ENCODE peak calls at places on chromosomes 1 and 21, in ten cellular contexts. N is H7; U is HFF-Myc; C is fibroblast of the aortic adventitia; E is coronary artery; T is psoas muscle; B is CD4-positive, alpha-beta memory T cell; F is neural progenitor cell; W is Jurkat, Clone E6-1; D is AG04450. J is an unnamed sample.

GRCh38 chr1:118100686-118101300 is 84.2 kb downstream of the SPAG17 start:
- DNase-seq in N (no peak), D (no peak), C (no peak), E (no peak), W (no peak), U (no peak), B (no peak), F (no peak), T (no peak), J (no peak)

GRCh38 chr1:156103521-156103947 is 11.0 kb upstream of the LMNA start:
- DNase-seq in B (peak), F (no peak), T (peak), W (no peak), N (peak), D (no peak), E (no peak), C (peak), U (peak), J (no peak)

GRCh38 chr1:228900099-228900965 is 165.1 kb downstream of the RHOU start:
- DNase-seq in E (no peak), C (peak), D (no peak), W (no peak), U (no peak), T (peak), F (no peak), B (no peak), N (peak), J (no peak)

GRCh38 chr1:89635825-89636815 is 3.2 kb downstream of the LRRC8C start:
- DNase-seq in N (no peak), C (peak), U (no peak), E (no peak), W (no peak), D (peak), B (peak), T (no peak), F (no peak), J (no peak)

GRCh38 chr1:7388488-7389185 is 382.5 kb upstream of the VAMP3 start:
- DNase-seq in D (no peak), E (peak), B (no peak), W (no peak), F (no peak), T (no peak), N (peak), U (no peak), C (peak), J (no peak)

GRCh38 chr1:92485374-92486250 is 1.1 kb downstream of the GFI1 start:
- DNase-seq in N (peak), E (no peak), F (peak), W (peak), D (no peak), C (peak), T (peak), B (peak), U (no peak), J (peak)

GRCh38 chr1:3359346-3360157 is 94.9 kb upstream of the ARHGEF16 start:
- DNase-seq in W (no peak), U (no peak), C (no peak), T (no peak), N (no peak), F (no peak), D (no peak), B (no peak), E (no peak), J (no peak)

GRCh38 chr1:76547916-76548315 is 319.4 kb upstream of the ST6GALNAC5 start:
- DNase-seq in B (no peak), U (no peak), W (no peak), E (no peak), F (peak), D (no peak), N (peak), T (no peak), C (no peak), J (no peak)

GRCh38 chr21:31220567-31220966 is 123.5 kb downstream of the TIAM1 start:
- DNase-seq in N (no peak), T (no peak), B (no peak), U (no peak), D (no peak), E (no peak), C (peak), F (peak), W (no peak), J (no peak)

GRCh38 chr1:16153999-16154673 is 1.7 kb downstream of the EPHA2 start:
- DNase-seq in U (no peak), C (no peak), F (peak), W (no peak), E (no peak), B (no peak), N (peak), T (no peak), D (no peak), J (no peak)

GRCh38 chr1:230834292-230834691 is 34.0 kb downstream of the C1orf198 start:
- DNase-seq in E (peak), W (no peak), B (no peak), F (no peak), C (no peak), N (no peak), U (no peak), D (no peak), T (no peak), J (no peak)

GRCh38 chr1:45753248-45754037 is 3.0 kb upstream of the IPP start:
- DNase-seq in C (no peak), U (no peak), T (no peak), B (no peak), F (no peak), W (peak), E (no peak), D (no peak), N (no peak), J (no peak)

GRCh38 chr1:219876798-219877209 is 51.6 kb downstream of the SLC30A10 start:
- DNase-seq in W (no peak), T (no peak), B (no peak), F (peak), C (peak), U (no peak), N (no peak), E (no peak), D (no peak), J (peak)

GRCh38 chr1:8325771-8326170 is 7.9 kb downstream of the SLC45A1 start:
- DNase-seq in E (no peak), B (no peak), N (peak), W (no peak), T (no peak), D (no peak), F (no peak), C (no peak), U (no peak), J (no peak)

GRCh38 chr1:6059866-6060265 is 14.2 kb downstream of the KCNAB2 start:
- DNase-seq in E (no peak), N (no peak), F (no peak), U (no peak), W (no peak), T (no peak), D (no peak), C (no peak), B (no peak), J (no peak)

GRCh38 chr1:23561813-23562100 is 2.5 kb upstream of the ID3 start:
- DNase-seq in C (peak), D (no peak), U (no peak), N (no peak), T (no peak), F (peak), W (no peak), E (no peak), B (no peak), J (no peak)

GRCh38 chr1:145994391-145995120 is 1.8 kb downstream of the TXNIP start:
- DNase-seq in C (no peak), T (peak), D (no peak), W (no peak), U (no peak), B (peak), N (no peak), E (no peak), F (no peak), J (peak)

GRCh38 chr1:112803906-112804762 is 89.0 kb upstream of the PPM1J start:
- DNase-seq in E (no peak), D (peak), T (peak), F (peak), C (peak), N (peak), W (peak), U (no peak), B (no peak), J (peak)

GRCh38 chr1:89865498-89866385 is 44.9 kb downstream of the LRRC8D start:
- DNase-seq in C (peak), N (no peak), D (no peak), E (no peak), U (no peak), B (no peak), T (no peak), W (no peak), F (no peak), J (no peak)

GRCh38 chr1:205927676-205928075 is 15.6 kb downstream of the SLC26A9 start:
- DNase-seq in U (no peak), C (no peak), W (no peak), N (no peak), B (no peak), E (no peak), F (no peak), D (no peak), T (no peak), J (no peak)

GRCh38 chr1:941027-941587 is 17.4 kb downstream of the SAMD11 start:
- DNase-seq in E (no peak), N (peak), C (no peak), B (no peak), W (no peak), U (no peak), T (no peak), F (no peak), D (no peak), J (peak)

GRCh38 chr1:942411-942821 is 16.6 kb downstream of the NOC2L start:
- DNase-seq in N (peak), D (no peak), W (no peak), T (no peak), F (peak), B (no peak), E (no peak), U (no peak), C (no peak), J (peak)

GRCh38 chr1:943545-944340 is 15.3 kb downstream of the NOC2L start:
- DNase-seq in W (no peak), U (no peak), D (no peak), N (peak), E (no peak), T (no peak), F (no peak), C (no peak), B (no peak), J (no peak)

GRCh38 chr1:941588-942383 is 17.3 kb downstream of the NOC2L start:
- DNase-seq in U (no peak), F (peak), W (no peak), E (peak), T (no peak), B (no peak), N (peak), C (peak), D (no peak), J (peak)

DNA sequence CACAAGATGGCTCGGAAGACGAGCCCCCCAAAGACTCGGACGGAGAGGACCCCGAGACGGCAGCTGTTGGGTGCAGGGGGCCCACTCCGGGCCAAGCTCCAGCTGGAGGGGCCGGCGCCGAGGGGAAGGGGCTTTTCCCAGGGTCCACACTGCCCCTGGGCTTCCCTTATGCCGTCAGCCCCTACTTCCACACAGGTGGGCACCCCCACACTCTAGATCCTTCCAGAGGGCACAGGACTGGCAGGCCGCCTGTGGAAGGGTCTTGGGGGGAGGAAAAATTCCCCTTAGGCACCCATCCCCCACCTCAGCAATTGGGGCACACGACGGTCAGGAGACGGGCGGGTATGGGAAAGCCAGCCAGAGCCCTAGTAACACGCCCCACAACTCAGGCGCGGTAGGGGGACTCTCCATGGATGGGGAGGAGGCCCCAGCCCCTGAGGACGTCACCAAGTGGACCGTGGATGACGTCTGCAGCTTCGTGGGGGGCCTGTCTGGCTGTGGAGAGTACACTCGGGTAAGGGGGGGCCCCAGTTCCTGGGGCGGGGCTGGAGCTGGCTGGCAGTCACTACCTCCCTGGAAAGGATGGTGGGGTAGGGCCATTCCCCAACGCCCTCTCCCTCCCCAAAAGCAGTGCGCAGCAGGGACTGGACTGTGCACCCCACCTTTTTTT is 16.1 kb downstream of the NOC2L start:
- DNase-seq in N (peak), C (peak), U (no peak), W (no peak), F (no peak), T (no peak), D (no peak), B (no peak), E (no peak), J (peak)
- H3K4me3 ChIP-seq in N (peak), C (no peak), U (no peak), W (no peak), F (peak), T (peak), D (peak), B (no peak), E (peak), J (no peak)

DNA sequence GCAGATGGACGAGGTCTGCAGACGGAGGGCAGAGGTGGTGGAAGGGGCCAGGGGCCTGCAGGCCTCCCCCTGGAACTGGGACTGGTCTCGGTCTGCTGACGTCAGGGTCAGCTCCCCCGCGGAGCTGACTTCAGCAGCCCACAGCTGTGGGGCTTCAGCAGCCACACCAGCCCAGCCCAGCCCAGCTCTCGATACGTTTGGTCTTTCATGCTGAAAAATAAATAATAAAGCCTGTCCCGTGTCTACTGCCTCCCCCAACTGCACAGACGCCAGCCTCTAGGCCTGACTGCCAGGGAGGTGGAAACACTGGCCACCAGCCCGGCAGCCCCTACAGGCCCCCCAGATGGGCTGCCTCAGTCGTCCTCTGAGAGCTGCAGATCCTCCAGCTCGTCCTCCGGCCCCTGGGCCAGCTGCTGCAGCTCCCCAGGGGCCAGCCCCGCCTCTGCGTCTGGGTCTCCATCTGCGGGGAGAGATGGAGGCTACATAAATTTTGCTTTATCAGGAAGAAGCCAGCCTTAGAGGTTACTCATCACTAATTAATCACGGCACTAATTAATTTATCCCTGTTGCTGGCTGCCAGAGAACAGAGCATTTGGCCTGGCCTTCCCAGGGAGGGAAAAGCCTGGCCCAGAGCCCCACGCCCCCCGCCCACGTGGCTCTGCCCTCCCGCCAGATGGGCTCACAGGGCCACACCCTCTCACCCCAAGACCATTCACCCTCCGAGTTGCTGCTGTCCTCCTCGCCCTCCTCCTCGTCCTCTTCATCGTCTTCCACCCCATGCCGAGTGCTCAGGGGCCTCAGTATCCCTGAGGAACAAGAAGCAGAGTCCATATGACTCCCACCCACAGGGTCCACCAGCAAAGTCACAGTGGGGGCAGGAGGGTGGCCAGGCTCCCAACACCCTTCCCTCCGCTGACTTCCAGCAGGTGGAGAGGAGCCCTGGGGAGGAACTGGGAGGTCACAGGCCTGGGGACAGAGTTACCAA is 14.4 kb downstream of the NOC2L start:
- DNase-seq in E (no peak), B (no peak), D (peak), T (no peak), W (no peak), N (no peak), C (peak), U (no peak), F (no peak), J (no peak)
- H3K4me3 ChIP-seq in E (no peak), B (no peak), D (no peak), T (no peak), W (no peak), N (no peak), C (no peak), U (no peak), F (no peak), J (no peak)

GRCh38 chr21:38810034-38810825 is 4.5 kb downstream of the ETS2 start:
- DNase-seq in T (no peak), C (no peak), B (no peak), D (no peak), N (no peak), E (peak), W (no peak), U (no peak), F (no peak), J (no peak)
- H3K4me3 ChIP-seq in T (peak), C (no peak), B (no peak), D (no peak), N (no peak), E (no peak), W (no peak), U (no peak), F (no peak), J (no peak)

GRCh38 chr1:160646192-160646591 is 652 bp downstream of the SLAMF1 start:
- DNase-seq in F (no peak), U (no peak), B (no peak), N (no peak), D (no peak), W (no peak), C (no peak), T (no peak), E (no peak), J (no peak)
- H3K4me3 ChIP-seq in F (no peak), U (no peak), B (peak), N (no peak), D (no peak), W (no peak), C (no peak), T (no peak), E (no peak), J (no peak)

GRCh38 chr1:27010226-27010994 is 2.2 kb downstream of the TENT5B start:
- DNase-seq in E (no peak), U (no peak), C (no peak), F (no peak), B (no peak), W (no peak), D (no peak), N (peak), T (no peak), J (no peak)
- H3K4me3 ChIP-seq in E (peak), U (no peak), C (peak), F (peak), B (no peak), W (no peak), D (peak), N (peak), T (peak), J (no peak)

GRCh38 chr1:182587666-182588438 is 1.2 kb downstream of the RNASEL start:
- DNase-seq in B (no peak), T (no peak), E (no peak), C (no peak), N (no peak), D (no peak), W (no peak), U (no peak), F (no peak), J (no peak)
- H3K4me3 ChIP-seq in B (peak), T (peak), E (peak), C (peak), N (no peak), D (peak), W (peak), U (peak), F (peak), J (peak)

J was measured in Karpas-422.